ENCODE peak calls at places on chromosomes 16 and 17, in four cellular contexts. I, U, W and C are unnamed samples.

GRCh38 chr16:89827383-89828198 is 684 bp upstream of the SPIRE2 start:
- DNase-seq in I (peak; percentile 72), U (peak; percentile 70), W (no peak), C (peak; percentile 73)

GRCh38 chr17:76271669-76272540 is 6.8 kb downstream of the UBALD2 start:
- DNase-seq in I (peak; percentile 71), U (no peak), W (peak; percentile 62), C (peak; percentile 55)

GRCh38 chr17:81093576-81094223 is 58.7 kb downstream of the BAIAP2 start:
- DNase-seq in I (no peak), U (no peak), W (no peak), C (no peak)

GRCh38 chr16:13480801-13481200 is 439.2 kb upstream of the ERCC4 start:
- DNase-seq in I (no peak), U (no peak), W (no peak), C (no peak)

GRCh38 chr16:27408012-27408601 is 6.1 kb downstream of the IL21R start:
- DNase-seq in I (no peak), U (no peak), W (no peak), C (no peak)

GRCh38 chr17:80265205-80266068 is 4.8 kb downstream of the RNF213 start:
- DNase-seq in I (no peak), U (no peak), W (peak; percentile 42), C (peak; percentile 62)

GRCh38 chr17:17077101-17077500 is 34.8 kb downstream of the MPRIP start:
- DNase-seq in I (peak; percentile 4), U (no peak), W (no peak), C (peak; percentile 3)

GRCh38 chr17:63475491-63476412 is 1.1 kb upstream of the ACE start:
- DNase-seq in I (no peak), U (no peak), W (no peak), C (no peak)

GRCh38 chr16:1019234-1019933 is 37.8 kb downstream of the SOX8 start:
- DNase-seq in I (no peak), U (no peak), W (no peak), C (no peak)

GRCh38 chr17:78176548-78177025 is 8.2 kb downstream of the SYNGR2 start:
- DNase-seq in I (peak; percentile 83), U (peak; percentile 82), W (peak; percentile 66), C (peak; percentile 90)

GRCh38 chr17:28737770-28738679 is 5.8 kb upstream of the TRAF4 start:
- DNase-seq in I (peak; percentile 69), U (no peak), W (no peak), C (peak; percentile 43)

GRCh38 chr17:59558953-59559352 is 6.5 kb upstream of the DHX40 start:
- DNase-seq in I (no peak), U (no peak), W (no peak), C (no peak)

GRCh38 chr17:28982191-28982793 is 23.5 kb downstream of the SEZ6 start:
- DNase-seq in I (peak; percentile 16), U (peak; percentile 40), W (peak; percentile 50), C (no peak)

GRCh38 chr16:27754788-27755690 is 205.1 kb downstream of the KATNIP start:
- DNase-seq in I (no peak), U (no peak), W (no peak), C (peak; percentile 20)

GRCh38 chr17:27495460-27495859 is 39.2 kb downstream of the KSR1 start:
- DNase-seq in I (no peak), U (no peak), W (no peak), C (no peak)

GRCh38 chr16:84730406-84731106 is 30.8 kb downstream of the USP10 start:
- DNase-seq in I (peak; percentile 69), U (peak; percentile 77), W (no peak), C (peak; percentile 70)

GRCh38 chr16:19607610-19608280 is 52.2 kb downstream of the VPS35L start:
- DNase-seq in I (no peak), U (no peak), W (no peak), C (no peak)

GRCh38 chr16:67093098-67093732 is 16.5 kb upstream of the PHAF1 start:
- DNase-seq in I (no peak), U (no peak), W (no peak), C (no peak)

GRCh38 chr17:75826561-75827290 is 17.5 kb downstream of the UNC13D start:
- DNase-seq in I (no peak), U (no peak), W (no peak), C (no peak)

GRCh38 chr17:12089809-12090384 is 69.2 kb downstream of the MAP2K4 start:
- DNase-seq in I (no peak), U (no peak), W (no peak), C (no peak)

GRCh38 chr17:18966831-18967624 is 15.1 kb downstream of the SLC5A10 start:
- DNase-seq in I (peak; percentile 7), U (no peak), W (no peak), C (no peak)

GRCh38 chr16:66751135-66751991 is at the start of gene DYNC1LI2:
- DNase-seq in I (peak; percentile 77), U (peak; percentile 76), W (peak; percentile 73), C (peak; percentile 89)

GRCh38 chr16:65684230-65684629 is 562.4 kb upstream of the CDH11 start:
- DNase-seq in I (no peak), U (no peak), W (no peak), C (no peak)

GRCh38 chr17:41415833-41416335 is 8.5 kb downstream of the KRT37 start:
- DNase-seq in I (no peak), U (peak; percentile 69), W (no peak), C (no peak)

GRCh38 chr17:63842540-63843386 is at the start of gene SMARCD2:
- DNase-seq in I (peak; percentile 99), U (peak; percentile 99), W (peak; percentile 99), C (peak; percentile 99)

GRCh38 chr17:15456486-15456885 is 10.9 kb downstream of the CDRT4 start:
- DNase-seq in I (no peak), U (no peak), W (no peak), C (no peak)

GRCh38 chr17:63786961-63787711 is 13.2 kb downstream of the DDX42 start:
- DNase-seq in I (no peak), U (no peak), W (no peak), C (no peak)

GRCh38 chr17:57215317-57215716 is 41.0 kb upstream of the MSI2 start:
- DNase-seq in I (no peak), U (peak; percentile 70), W (no peak), C (no peak)

GRCh38 chr16:11576427-11577289 is 10.1 kb downstream of the LITAF start:
- DNase-seq in I (no peak), U (no peak), W (no peak), C (peak; percentile 22)

GRCh38 chr17:54969658-54970572 is 1.4 kb downstream of the STXBP4 start:
- DNase-seq in I (no peak), U (no peak), W (no peak), C (no peak)

GRCh38 chr17:65332375-65332774 is 195.2 kb downstream of the RGS9 start:
- DNase-seq in I (no peak), U (no peak), W (no peak), C (no peak)

GRCh38 chr17:17781591-17782424 is 55.0 kb downstream of the SREBF1 start:
- DNase-seq in I (peak; percentile 65), U (peak; percentile 83), W (no peak), C (no peak)

GRCh38 chr17:34667656-34668055 is 88.3 kb downstream of the TMEM132E start:
- DNase-seq in I (no peak), U (no peak), W (no peak), C (no peak)

GRCh38 chr17:27541326-27542023 is 85.2 kb downstream of the KSR1 start:
- DNase-seq in I (no peak), U (no peak), W (no peak), C (no peak)

GRCh38 chr17:6145946-6146345 is 75.8 kb downstream of the WSCD1 start:
- DNase-seq in I (no peak), U (no peak), W (no peak), C (no peak)

GRCh38 chr16:54305066-54305465 is 18.5 kb upstream of the IRX3 start:
- DNase-seq in I (no peak), U (no peak), W (no peak), C (no peak)

GRCh38 chr16:69240336-69240735 is 53.4 kb downstream of the SNTB2 start:
- DNase-seq in I (no peak), U (no peak), W (no peak), C (no peak)

GRCh38 chr17:32777436-32777835 is 99.5 kb downstream of the MYO1D start:
- DNase-seq in I (no peak), U (no peak), W (no peak), C (no peak)

GRCh38 chr16:4192206-4192605 is 49.7 kb downstream of the SRL start:
- DNase-seq in I (no peak), U (no peak), W (no peak), C (no peak)
- H3K4me1 ChIP-seq in I (no peaks in the 10 kb centered on the region), U (no peaks in the 10 kb centered on the region), W (no peaks in the 10 kb centered on the region), C (no peaks in the 10 kb centered on the region)

DNA sequence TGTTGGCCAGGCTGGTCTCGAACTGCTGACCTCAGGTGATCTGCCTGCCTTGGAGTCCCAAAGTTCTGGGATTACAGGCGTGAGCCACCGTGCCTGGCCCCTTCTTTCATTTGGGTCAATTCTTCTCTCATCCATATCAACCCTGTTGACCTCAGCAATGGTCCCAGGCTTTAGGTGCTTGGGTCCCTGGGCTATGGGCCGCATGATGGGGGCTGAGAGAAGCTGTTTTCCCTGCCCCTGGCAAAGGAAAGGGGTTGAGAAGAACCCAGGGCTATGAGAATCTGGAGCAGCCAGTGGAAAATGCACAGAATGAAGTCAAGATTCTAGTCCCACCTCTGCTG is 90.2 kb upstream of the TOB1 start:
- DNase-seq in I (no peak), U (no peak), W (no peak), C (no peak)
- H3K4me1 ChIP-seq in I (peaks cover 30% of the 10 kb centered on the region), U (peaks cover 41% of the 10 kb centered on the region), W (peaks cover 4% of the 10 kb centered on the region), C (peaks cover 26% of the 10 kb centered on the region)

DNA sequence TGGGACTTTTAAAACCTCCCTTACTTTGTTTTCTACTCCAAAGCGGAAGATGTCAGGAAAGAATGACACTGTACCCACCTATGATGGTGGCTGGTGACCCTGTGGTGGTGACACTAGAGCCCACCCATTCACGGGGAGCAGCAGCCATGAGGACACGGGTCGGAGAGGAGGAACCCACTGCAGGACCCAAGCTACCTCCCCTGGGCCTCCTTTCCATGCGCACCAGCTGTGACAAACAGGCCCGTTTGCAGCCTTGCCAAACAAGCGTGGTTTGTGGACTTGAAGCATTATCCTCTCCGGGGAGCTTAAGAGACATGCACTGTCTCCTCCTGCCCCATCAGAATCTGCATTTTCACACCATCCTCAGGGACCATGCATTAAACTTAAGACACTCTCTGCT is 85.6 kb downstream of the ZFHX3 start:
- DNase-seq in I (no peak), U (no peak), W (no peak), C (no peak)
- H3K4me1 ChIP-seq in I (peaks cover 5% of the 10 kb centered on the region), U (no peaks in the 10 kb centered on the region), W (no peaks in the 10 kb centered on the region), C (no peaks in the 10 kb centered on the region)

DNA sequence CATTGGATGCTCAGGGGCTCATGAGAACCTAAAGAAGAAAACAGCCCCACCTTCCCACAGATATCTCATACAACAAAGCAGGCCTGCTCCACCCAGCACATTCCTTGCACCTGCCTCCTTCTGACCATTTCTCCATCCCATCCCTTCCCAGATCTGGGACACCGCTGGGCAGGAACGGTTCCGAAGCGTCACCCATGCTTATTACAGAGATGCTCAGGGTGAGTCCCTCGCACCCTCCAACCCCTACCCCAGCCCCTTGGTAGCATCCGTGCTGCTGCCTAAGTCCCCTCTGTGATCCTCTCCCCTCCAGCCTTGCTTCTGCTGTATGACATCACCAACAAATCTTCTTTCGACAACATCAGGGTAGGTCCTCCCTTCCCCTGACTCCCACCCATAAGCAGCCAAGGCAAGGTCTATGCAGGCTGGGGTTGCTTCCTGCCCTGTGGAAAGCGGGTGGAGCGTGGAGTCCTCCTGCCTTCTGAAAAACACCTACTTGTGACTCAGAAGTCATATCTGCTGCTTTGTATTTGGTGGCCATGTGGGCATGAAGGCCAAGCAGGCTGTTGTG is 5.4 kb upstream of the NHERF1 start:
- DNase-seq in I (no peak), U (peak; percentile 21), W (no peak), C (no peak)
- H3K4me1 ChIP-seq in I (peaks cover 29% of the 10 kb centered on the region), U (peaks cover 20% of the 10 kb centered on the region), W (peaks cover 85% of the 10 kb centered on the region), C (peaks cover 74% of the 10 kb centered on the region)

GRCh38 chr16:3145660-3146059 is 10.8 kb downstream of the ZNF213 start:
- DNase-seq in I (no peak), U (no peak), W (no peak), C (peak; percentile 43)
- H3K4me1 ChIP-seq in I (peaks cover 25% of the 10 kb centered on the region), U (peaks cover 32% of the 10 kb centered on the region), W (peaks cover 14% of the 10 kb centered on the region), C (peaks cover 10% of the 10 kb centered on the region)